ENCODE peak calls at places on chromosomes 2 and 18, in ten cellular contexts. H is suprapubic skin, G is Karpas-422, A is endothelial cell of umbilical vein, K is Peyer's patch, V is body of pancreas, Z is left lung, E is RWPE2, L is cardiac muscle cell, D is aorta. O is an unnamed sample. For H3K9me3, the result is how much of the 10 kb centered on the place peaks cover.

GRCh38 chr2:8053241-8053640 is 628.6 kb upstream of the ID2 start:
- DNase-seq in E (no peak), K (no peak), V (no peak), A (no peak), L (no peak), Z (no peak), D (no peak), H (no peak), G (no peak), O (no peak)

GRCh38 chr2:240232264-240232915 is 91.9 kb upstream of the OTOS start:
- DNase-seq in L (no peak), G (no peak), Z (no peak), V (peak), E (peak), H (no peak), K (no peak), D (peak), A (no peak), O (no peak)

GRCh38 chr2:14678754-14679153 is 46.2 kb downstream of the LRATD1 start:
- DNase-seq in H (no peak), L (no peak), V (no peak), E (no peak), Z (no peak), G (no peak), K (no peak), D (no peak), A (no peak), O (no peak)

GRCh38 chr2:9658972-9659371 is 28.2 kb upstream of the YWHAQ start:
- DNase-seq in Z (no peak), H (no peak), G (no peak), E (no peak), A (no peak), D (no peak), V (no peak), K (no peak), L (no peak), O (no peak)

GRCh38 chr2:3483227-3483985 is 35.9 kb downstream of the ADI1 start:
- DNase-seq in K (peak), E (no peak), V (peak), A (peak), G (no peak), Z (peak), H (peak), D (peak), L (peak), O (peak)

GRCh38 chr2:30736461-30737325 is 70.6 kb downstream of the CAPN13 start:
- DNase-seq in H (peak), V (peak), L (no peak), K (no peak), G (no peak), E (no peak), D (no peak), A (no peak), Z (no peak), O (no peak)

GRCh38 chr2:58133395-58133794 is 86.8 kb downstream of the VRK2 start:
- DNase-seq in K (no peak), H (no peak), A (peak), G (no peak), L (no peak), V (no peak), E (no peak), Z (no peak), D (no peak), O (no peak)

GRCh38 chr2:112958428-112959108 is 19.2 kb upstream of the IL36G start:
- DNase-seq in A (peak), L (peak), K (no peak), H (no peak), E (no peak), G (peak), Z (no peak), D (no peak), V (peak), O (peak)

GRCh38 chr2:120277505-120278205 is 25.0 kb downstream of the RALB start:
- DNase-seq in D (no peak), Z (no peak), V (no peak), A (no peak), L (no peak), K (no peak), E (no peak), G (no peak), H (no peak), O (no peak)

GRCh38 chr2:196758474-196759377 is 40.8 kb downstream of the GTF3C3 start:
- DNase-seq in H (no peak), G (peak), D (no peak), V (no peak), Z (no peak), A (peak), K (no peak), L (no peak), E (no peak), O (no peak)

GRCh38 chr2:6764968-6765723 is 100.6 kb downstream of the CMPK2 start:
- DNase-seq in D (no peak), E (no peak), K (no peak), H (no peak), Z (no peak), L (no peak), A (no peak), V (no peak), G (no peak), O (no peak)

GRCh38 chr18:76923485-76924085 is 101.2 kb downstream of the ZNF236 start:
- DNase-seq in L (peak), Z (no peak), V (no peak), D (no peak), G (peak), K (no peak), A (peak), H (no peak), E (no peak), O (no peak)

GRCh38 chr2:9205481-9205880 is 1.1 kb upstream of the ASAP2 start:
- DNase-seq in K (no peak), D (no peak), L (no peak), G (no peak), Z (no peak), E (no peak), V (no peak), H (no peak), A (no peak), O (no peak)

GRCh38 chr2:134127496-134127895 is 126.4 kb upstream of the MGAT5 start:
- DNase-seq in L (no peak), A (no peak), G (no peak), D (no peak), E (no peak), H (no peak), Z (no peak), V (no peak), K (peak), O (peak)

GRCh38 chr2:125736306-125736705 is 919.7 kb upstream of the GYPC start:
- DNase-seq in V (no peak), K (no peak), E (no peak), H (no peak), A (no peak), Z (no peak), L (no peak), G (no peak), D (no peak), O (no peak)

DNA sequence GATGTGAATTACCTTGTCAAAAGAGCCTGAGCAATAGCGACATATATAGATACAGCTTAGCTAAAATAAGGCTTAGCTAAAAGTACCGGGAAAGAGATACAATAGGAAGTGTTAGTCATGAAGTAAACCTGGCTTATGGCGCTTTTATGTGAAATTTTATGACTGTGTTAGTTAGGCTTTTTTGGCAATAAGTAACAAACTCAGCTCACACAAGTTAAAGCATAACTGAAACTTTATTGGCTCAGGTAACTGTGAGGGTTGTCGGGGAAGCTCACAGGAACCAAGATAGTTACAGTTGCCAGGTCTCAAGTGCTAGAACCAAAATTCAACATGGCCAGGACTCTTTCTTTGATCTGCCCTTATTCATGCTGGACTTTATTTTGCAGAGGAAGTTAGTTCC is 925.0 kb upstream of the GYPC start:
- DNase-seq in Z (no peak), G (no peak), H (no peak), K (no peak), D (no peak), A (no peak), E (no peak), L (no peak), V (no peak), O (no peak)
- H3K9me3 ChIP-seq in Z (under half), G (under half), H (under half), K (under half), D (under half), A (under half), E (under half), L (under half), V (under half), O (under half)

GRCh38 chr2:201152517-201152916 is 30.4 kb upstream of the CASP10 start:
- DNase-seq in E (no peak), Z (no peak), H (no peak), L (no peak), K (no peak), G (no peak), D (no peak), V (no peak), A (no peak), O (no peak)
- H3K27ac ChIP-seq in E (peak), Z (peak), H (peak), L (no peak), K (peak), G (peak), D (peak), V (peak), A (peak), O (peak)

GRCh38 chr2:132469095-132469494 is 52.5 kb downstream of the GPR39 start:
- DNase-seq in Z (no peak), V (no peak), G (no peak), E (no peak), L (no peak), A (no peak), D (no peak), H (no peak), K (no peak), O (no peak)

GRCh38 chr2:132463719-132464118 is 47.1 kb downstream of the GPR39 start:
- DNase-seq in D (no peak), L (no peak), V (no peak), E (no peak), A (no peak), Z (no peak), K (no peak), G (no peak), H (no peak), O (no peak)

GRCh38 chr2:132462242-132462641 is 45.6 kb downstream of the GPR39 start:
- DNase-seq in K (no peak), A (no peak), V (no peak), L (no peak), D (no peak), Z (no peak), E (no peak), G (no peak), H (no peak), O (no peak)

GRCh38 chr2:132466428-132467028 is 49.9 kb downstream of the GPR39 start:
- DNase-seq in D (no peak), V (no peak), H (no peak), L (no peak), G (no peak), E (no peak), K (no peak), Z (no peak), A (no peak), O (no peak)

GRCh38 chr2:132465917-132466316 is 49.3 kb downstream of the GPR39 start:
- DNase-seq in K (no peak), E (no peak), D (no peak), A (no peak), Z (no peak), G (no peak), L (no peak), H (no peak), V (no peak), O (no peak)
- H3K9me3 ChIP-seq in K (under half), E (under half), D (under half), A (under half), Z (half or more), G (under half), L (under half), H (under half), V (under half), O (under half)

DNA sequence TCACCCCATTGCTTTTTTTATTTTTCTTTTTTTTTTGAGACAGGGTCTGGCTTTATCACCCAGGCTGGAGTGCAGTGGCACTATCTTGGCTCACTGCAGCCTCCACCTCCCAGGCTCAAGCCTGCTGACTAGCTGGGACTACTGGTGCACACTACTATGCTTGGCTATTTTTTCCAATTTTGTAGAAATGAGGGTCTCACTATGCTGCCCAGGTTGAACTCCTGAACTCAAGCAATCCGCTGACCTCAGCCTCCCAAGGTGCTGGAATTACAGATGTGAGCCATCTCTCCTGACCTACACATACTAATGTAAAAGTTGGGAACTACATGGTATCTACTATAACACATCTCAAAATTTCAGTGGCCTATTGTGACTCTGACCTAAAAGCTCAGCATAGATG is 101.2 kb downstream of the FMNL2 start:
- DNase-seq in E (no peak), K (no peak), G (no peak), V (no peak), D (no peak), A (no peak), L (no peak), Z (no peak), H (no peak), O (no peak)
- H3K27ac ChIP-seq in E (no peak), K (no peak), G (no peak), V (no peak), D (no peak), A (no peak), L (no peak), Z (no peak), H (no peak), O (no peak)

DNA sequence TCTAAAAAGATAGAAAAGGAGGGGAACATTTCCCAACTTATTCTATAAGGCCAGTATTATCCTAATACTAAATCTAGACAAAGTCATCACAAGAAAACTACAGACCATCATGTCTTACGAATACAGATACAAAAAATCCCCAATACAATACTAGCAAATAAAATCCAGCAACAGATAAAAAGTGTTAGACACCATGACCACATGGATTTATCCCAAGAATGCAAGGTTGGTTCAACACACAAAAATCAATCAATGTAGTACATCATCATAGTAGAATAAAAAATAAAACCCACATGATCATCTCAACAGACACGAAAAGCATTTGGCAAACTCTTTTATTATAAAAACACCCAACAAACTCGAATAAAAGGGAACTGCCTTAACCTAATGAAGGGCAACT is 18.5 kb downstream of the SLC66A2 start:
- DNase-seq in Z (no peak), L (no peak), A (no peak), E (no peak), K (no peak), V (no peak), D (no peak), G (peak), H (no peak), O (no peak)
- H3K9me3 ChIP-seq in Z (half or more), L (under half), A (under half), E (under half), K (under half), V (under half), D (under half), G (under half), H (under half), O (under half)

GRCh38 chr2:216546646-216547403 is 48.2 kb downstream of the RPL37A start:
- DNase-seq in V (no peak), G (no peak), H (no peak), Z (no peak), E (no peak), D (no peak), L (no peak), A (no peak), K (no peak), O (no peak)
- H3K27ac ChIP-seq in V (no peak), G (no peak), H (no peak), Z (no peak), E (peak), D (peak), L (no peak), A (no peak), K (no peak), O (no peak)

DNA sequence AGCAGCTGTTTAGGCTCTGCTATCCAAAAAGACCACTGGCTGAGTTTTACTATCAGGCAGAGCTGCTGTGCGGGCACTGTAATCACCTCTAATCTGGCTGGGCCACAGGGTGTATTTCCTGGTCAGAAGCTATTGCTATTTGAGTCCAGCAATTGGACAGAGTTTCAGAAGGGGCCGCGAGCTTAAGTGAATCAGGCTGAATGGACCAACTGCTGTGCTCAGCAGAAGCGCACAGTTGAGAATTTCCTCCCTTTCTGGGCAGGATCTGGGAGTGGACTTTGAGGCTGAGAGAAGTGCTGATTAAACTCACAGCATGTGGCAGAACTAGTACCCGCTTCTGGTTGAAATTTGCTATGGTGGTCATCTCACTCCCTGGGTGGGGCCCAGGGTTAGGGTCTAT is 251.8 kb downstream of the INSIG2 start:
- DNase-seq in A (no peak), Z (no peak), K (no peak), V (no peak), D (no peak), G (no peak), E (no peak), L (no peak), H (no peak), O (no peak)
- H3K9me3 ChIP-seq in A (under half), Z (under half), K (under half), V (under half), D (under half), G (under half), E (under half), L (under half), H (under half), O (under half)

GRCh38 chr18:45151645-45152044 is 463.6 kb upstream of the SLC14A2 start:
- DNase-seq in H (no peak), Z (no peak), K (no peak), L (no peak), A (no peak), D (no peak), G (no peak), E (no peak), V (no peak), O (no peak)

GRCh38 chr18:45155526-45155925 is 459.8 kb upstream of the SLC14A2 start:
- DNase-seq in D (no peak), V (no peak), E (no peak), H (no peak), Z (no peak), A (no peak), G (no peak), K (no peak), L (no peak), O (no peak)

DNA sequence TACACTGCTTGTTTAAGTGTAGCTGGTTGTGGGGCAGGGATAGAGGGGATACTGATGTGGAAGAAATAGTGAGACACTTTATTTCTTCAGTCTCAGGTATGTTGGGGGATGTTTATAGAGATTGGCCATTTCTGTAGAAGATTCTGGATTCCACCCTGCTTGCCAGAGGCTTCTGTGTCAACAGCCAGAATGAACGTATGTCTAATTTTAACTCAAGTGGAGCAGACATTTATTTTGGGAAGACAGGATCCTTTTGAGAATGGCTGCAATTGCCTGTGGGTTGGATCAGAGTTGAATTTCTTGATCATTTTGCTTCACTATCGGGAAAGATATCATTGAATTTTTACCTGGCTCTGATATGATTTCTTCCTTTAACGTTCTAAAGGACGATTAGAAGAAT is 465.6 kb upstream of the SLC14A2 start:
- DNase-seq in Z (no peak), E (no peak), L (no peak), A (no peak), G (no peak), D (no peak), K (no peak), H (no peak), V (no peak), O (no peak)
- H3K27ac ChIP-seq in Z (no peak), E (no peak), L (no peak), A (no peak), G (no peak), D (no peak), K (no peak), H (no peak), V (no peak), O (no peak)

O was measured in naive thymus-derived CD4-positive, alpha-beta T cell.